ENCODE peak calls at places on chromosomes 12 and 14, in six cellular contexts. N is tibial nerve, F is heart left ventricle, Z is prostate gland, L is ovary, G is HepG2. J is an unnamed sample. For H3K4me1, the result is how much of the 10 kb centered on the place peaks cover.

GRCh38 chr12:6941786-6942185 is 1.8 kb upstream of the RNU7-1 start:
- DNase-seq in L (peak), N (no peak), Z (no peak), G (no peak), F (no peak), J (no peak)

GRCh38 chr12:24109381-24110039 is 160.0 kb upstream of the SOX5 start:
- DNase-seq in N (no peak), Z (no peak), F (no peak), G (peak), L (no peak), J (no peak)

GRCh38 chr12:123398177-123398916 is 14.4 kb downstream of the KMT5A start:
- DNase-seq in N (peak), F (peak), L (peak), Z (peak), G (no peak), J (peak)

GRCh38 chr12:32697445-32697844 is 18.3 kb downstream of the DNM1L start:
- DNase-seq in N (no peak), F (no peak), L (no peak), Z (no peak), G (no peak), J (no peak)

GRCh38 chr12:68310370-68310769 is 21.8 kb downstream of the MDM1 start:
- DNase-seq in Z (no peak), L (no peak), F (no peak), G (no peak), N (no peak), J (no peak)

GRCh38 chr12:31477669-31478068 is 113.3 kb downstream of the DENND5B start:
- DNase-seq in Z (no peak), L (no peak), F (no peak), G (no peak), N (no peak), J (no peak)

GRCh38 chr12:22531205-22531604 is 13.1 kb downstream of the C2CD5 start:
- DNase-seq in G (no peak), N (no peak), F (no peak), Z (no peak), L (no peak), J (no peak)

GRCh38 chr14:23306412-23307145 is at the start of gene BCL2L2:
- DNase-seq in F (peak), N (peak), Z (peak), G (peak), L (peak), J (peak)

GRCh38 chr12:113479578-113480335 is 8.1 kb upstream of the LHX5 start:
- DNase-seq in N (no peak), F (peak), Z (no peak), L (peak), G (peak), J (no peak)

GRCh38 chr12:96274331-96274730 is 80.2 kb downstream of the ELK3 start:
- DNase-seq in G (no peak), N (no peak), L (no peak), Z (no peak), F (no peak), J (no peak)

GRCh38 chr14:70782361-70782760 is 27.0 kb downstream of the MAP3K9 start:
- DNase-seq in G (no peak), N (no peak), F (no peak), L (no peak), Z (no peak), J (no peak)

GRCh38 chr12:57033428-57033827 is 16.5 kb downstream of the MYO1A start:
- DNase-seq in L (no peak), N (no peak), F (no peak), G (no peak), Z (no peak), J (no peak)

GRCh38 chr12:6092784-6093722 is 31.4 kb downstream of the VWF start:
- DNase-seq in Z (no peak), G (no peak), F (no peak), L (no peak), N (no peak), J (peak)

GRCh38 chr12:50283924-50284236 is 560 bp upstream of the LIMA1 start:
- DNase-seq in G (no peak), F (no peak), Z (no peak), L (no peak), N (no peak), J (no peak)

GRCh38 chr14:96309128-96309906 is 53.3 kb downstream of the BDKRB1 start:
- DNase-seq in L (no peak), Z (no peak), G (peak), F (no peak), N (no peak), J (peak)

GRCh38 chr12:5480218-5480952 is 48.5 kb downstream of the NTF3 start:
- DNase-seq in N (no peak), L (no peak), F (no peak), Z (no peak), G (no peak), J (no peak)

GRCh38 chr12:33586576-33586975 is 147.0 kb upstream of the SYT10 start:
- DNase-seq in G (no peak), N (no peak), L (no peak), F (no peak), Z (no peak), J (no peak)

GRCh38 chr12:12282761-12283160 is 15.9 kb upstream of the LRP6 start:
- DNase-seq in N (no peak), Z (no peak), L (no peak), F (no peak), G (no peak), J (no peak)

GRCh38 chr14:50397461-50398196 is 948 bp upstream of the CDKL1 start:
- DNase-seq in L (peak), G (peak), F (peak), Z (peak), N (no peak), J (peak)

GRCh38 chr12:130128764-130129735 is 33.2 kb upstream of the FZD10 start:
- DNase-seq in N (no peak), F (no peak), L (no peak), Z (no peak), G (no peak), J (no peak)

GRCh38 chr12:6764011-6764828 is 1.9 kb upstream of the PTMS start:
- DNase-seq in G (peak), L (peak), Z (peak), F (peak), N (peak), J (peak)

GRCh38 chr14:105890474-105891220 is 364.3 kb downstream of the TMEM121 start:
- DNase-seq in F (peak), L (peak), N (peak), Z (no peak), G (no peak), J (peak)

GRCh38 chr12:49939307-49939706 is 11.2 kb upstream of the AQP2 start:
- DNase-seq in L (no peak), N (no peak), G (no peak), Z (no peak), F (no peak), J (no peak)

DNA sequence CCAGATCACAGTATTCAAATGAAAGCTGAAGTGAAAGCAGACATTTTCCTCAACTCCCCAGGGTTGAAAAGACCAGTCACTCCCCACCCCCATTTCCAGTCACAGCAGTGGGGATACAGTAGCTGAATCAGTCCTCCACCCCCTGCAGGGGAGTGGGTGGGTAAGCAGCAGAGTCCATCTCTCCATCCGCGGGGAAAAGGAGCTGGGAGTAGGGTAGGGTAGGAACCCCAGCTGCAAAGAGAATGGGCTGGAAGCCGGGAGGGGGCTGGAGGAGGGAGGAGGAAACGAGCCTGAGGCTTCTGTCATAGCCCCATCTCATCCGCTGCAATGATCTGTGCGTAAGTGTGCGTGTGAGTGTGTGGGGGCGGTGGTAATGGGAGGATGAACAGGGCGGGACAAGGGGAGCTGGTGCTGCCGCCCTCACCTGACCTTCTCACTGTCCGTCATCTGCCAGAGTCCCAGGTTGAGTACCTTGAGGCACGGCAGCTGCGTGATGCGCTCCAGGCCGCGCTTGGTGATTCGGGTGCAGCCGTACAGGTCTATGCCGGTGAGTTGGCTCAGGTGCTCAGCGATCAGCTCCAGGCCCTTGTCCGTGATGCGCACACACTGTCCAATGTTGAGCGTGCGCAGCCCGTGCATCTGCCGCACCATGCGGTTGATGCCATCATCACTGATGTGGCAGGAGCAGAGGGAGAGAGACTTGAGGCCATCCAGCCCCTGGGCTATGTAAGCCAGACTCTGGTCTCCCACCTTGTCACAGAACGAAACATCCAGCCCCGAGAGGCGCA is 1.7 kb downstream of the FBXL14 start:
- DNase-seq in N (no peak), L (no peak), F (peak), Z (no peak), G (no peak), J (peak)
- TF ChIP-seq POLR2A in N (peak), L (no peak), F (no peak), Z (no peak), G (no peak), J (peak)

DNA sequence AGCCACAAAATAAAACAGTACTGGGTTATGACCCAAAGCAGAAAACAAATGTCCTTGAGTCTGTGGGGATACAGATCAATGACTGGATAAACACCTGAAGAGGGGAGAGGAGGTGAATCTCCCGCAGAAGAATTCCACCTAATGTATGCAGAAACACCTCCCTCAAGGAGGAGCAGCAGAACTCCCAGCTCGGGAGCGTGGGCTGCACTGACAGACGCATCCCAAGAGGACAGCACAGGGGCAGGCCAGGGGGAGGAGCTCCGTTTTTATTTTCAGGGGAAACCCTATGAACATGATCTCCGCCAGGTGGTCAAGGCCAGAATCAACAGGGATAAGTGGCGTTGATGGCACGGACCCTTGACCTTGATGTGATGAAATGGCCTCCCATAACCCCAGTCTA is 41.8 kb upstream of the PPP2R5C start:
- DNase-seq in Z (no peak), N (no peak), G (peak), L (no peak), F (no peak), J (no peak)
- H3K4me1 ChIP-seq in Z (under half), N (under half), G (under half), L (under half), F (under half), J (under half)

GRCh38 chr12:54251667-54252284 is 28.1 kb downstream of the CBX5 start:
- DNase-seq in L (no peak), N (no peak), F (no peak), G (peak), Z (no peak), J (no peak)
- TF ChIP-seq CTCF in L (peak), N (peak), F (peak), G (peak), Z (peak), J (peak)

DNA sequence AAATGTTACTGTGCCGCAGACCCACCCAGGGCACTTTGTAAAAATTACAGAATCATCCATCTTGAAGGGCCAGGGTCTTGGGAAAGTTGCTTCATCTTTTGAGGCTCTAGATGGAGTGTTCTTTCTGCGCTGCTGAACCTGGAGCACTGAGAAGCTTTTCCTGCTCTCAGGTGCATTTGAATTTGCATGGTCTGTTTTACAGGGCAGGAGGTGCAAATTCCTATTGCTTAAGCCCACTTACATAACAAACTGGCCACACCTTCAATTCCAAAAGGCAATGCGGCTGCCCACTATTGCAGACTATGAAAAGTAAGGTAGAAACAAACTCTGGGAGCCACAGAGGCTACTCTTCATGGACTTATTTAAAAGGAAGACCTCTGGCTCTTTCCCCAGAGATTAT is 254.8 kb downstream of the CACNA1C start:
- DNase-seq in L (no peak), G (no peak), N (no peak), F (no peak), Z (no peak), J (no peak)
- TF ChIP-seq POLR2A in L (no peak), G (no peak), N (no peak), F (no peak), Z (no peak), J (no peak)

DNA sequence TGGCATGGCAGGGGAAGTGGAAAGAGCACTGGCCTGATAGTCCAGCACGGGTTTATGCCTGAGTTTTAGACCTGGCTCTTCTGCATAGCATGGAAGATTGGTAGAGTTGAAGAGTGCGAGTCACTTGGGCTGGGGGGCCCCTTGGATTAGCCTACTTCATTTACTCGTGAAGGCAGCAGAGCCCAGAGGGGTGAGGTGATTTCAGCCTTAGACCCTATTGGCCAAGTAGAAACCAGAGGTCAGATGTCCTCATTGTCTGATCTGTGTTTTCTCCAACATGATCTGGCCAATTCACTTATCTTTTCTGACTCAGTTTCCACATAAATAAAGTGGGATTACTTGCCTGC is 1.9 kb downstream of the PLEKHG3 start:
- DNase-seq in L (no peak), F (no peak), N (no peak), G (no peak), Z (no peak), J (no peak)
- H3K4me1 ChIP-seq in L (under half), F (under half), N (under half), G (half or more), Z (under half), J (half or more)

J was measured in transverse colon.